ENCODE peak calls at places on chromosome 21, in nine cellular contexts. One of them, this sample, is unnamed.

GRCh38 chr21:46120301-46121285 is 22.7 kb downstream of the COL6A2 start:
- DNase-seq in hippocampal formation: no peak
- DNase-seq in tibial nerve: peak; percentile 9
- DNase-seq in T follicular helper cell: no peak
- DNase-seq in ELR: no peak
- DNase-seq in NCI-H1694: no peak
- DNase-seq in stromal cell of bone marrow: no peak
- DNase-seq in GM23248: no peak
- DNase-seq in kidney: peak; percentile 64
- DNase-seq in this sample: no peak

GRCh38 chr21:19256934-19257660 is 853.5 kb upstream of the TMPRSS15 start:
- DNase-seq in GM23248: no peak
- DNase-seq in tibial nerve: no peak
- DNase-seq in T follicular helper cell: no peak
- DNase-seq in hippocampal formation: no peak
- DNase-seq in ELR: no peak
- DNase-seq in kidney: no peak
- DNase-seq in NCI-H1694: no peak
- DNase-seq in stromal cell of bone marrow: no peak
- DNase-seq in this sample: no peak

GRCh38 chr21:28336299-28336698 is 656.4 kb downstream of the LTN1 start:
- DNase-seq in ELR: peak; percentile 75
- DNase-seq in hippocampal formation: peak; percentile 13
- DNase-seq in GM23248: peak; percentile 87
- DNase-seq in NCI-H1694: no peak
- DNase-seq in stromal cell of bone marrow: peak; percentile 70
- DNase-seq in tibial nerve: no peak
- DNase-seq in kidney: no peak
- DNase-seq in T follicular helper cell: no peak
- DNase-seq in this sample: peak; percentile 98

GRCh38 chr21:42513985-42514882 is 582 bp downstream of the SLC37A1 start:
- DNase-seq in NCI-H1694: peak; percentile 8
- DNase-seq in tibial nerve: no peak
- DNase-seq in GM23248: peak; percentile 26
- DNase-seq in T follicular helper cell: peak; percentile 41
- DNase-seq in hippocampal formation: peak; percentile 30
- DNase-seq in ELR: peak; percentile 14
- DNase-seq in kidney: peak; percentile 88
- DNase-seq in stromal cell of bone marrow: no peak
- DNase-seq in this sample: peak; percentile 9

GRCh38 chr21:39263372-39263771 is 50.1 kb downstream of the BRWD1 start:
- DNase-seq in ELR: peak; percentile 69
- DNase-seq in GM23248: peak; percentile 65
- DNase-seq in hippocampal formation: no peak
- DNase-seq in stromal cell of bone marrow: peak; percentile 19
- DNase-seq in NCI-H1694: no peak
- DNase-seq in tibial nerve: no peak
- DNase-seq in T follicular helper cell: no peak
- DNase-seq in kidney: no peak
- DNase-seq in this sample: peak; percentile 49

GRCh38 chr21:44866780-44867179 is 6.7 kb downstream of the PTTG1IP start:
- DNase-seq in hippocampal formation: no peak
- DNase-seq in stromal cell of bone marrow: no peak
- DNase-seq in kidney: no peak
- DNase-seq in GM23248: peak; percentile 34
- DNase-seq in T follicular helper cell: no peak
- DNase-seq in NCI-H1694: peak; percentile 61
- DNase-seq in tibial nerve: no peak
- DNase-seq in ELR: peak; percentile 41
- DNase-seq in this sample: peak; percentile 51

GRCh38 chr21:45822002-45822397 is 159.6 kb upstream of the COL6A1 start:
- DNase-seq in hippocampal formation: no peak
- DNase-seq in tibial nerve: no peak
- DNase-seq in NCI-H1694: no peak
- DNase-seq in stromal cell of bone marrow: no peak
- DNase-seq in kidney: no peak
- DNase-seq in ELR: no peak
- DNase-seq in T follicular helper cell: no peak
- DNase-seq in GM23248: no peak
- DNase-seq in this sample: no peak

GRCh38 chr21:44609193-44609592 is 2.7 kb upstream of the KRTAP10-8 start:
- DNase-seq in NCI-H1694: no peak
- DNase-seq in ELR: no peak
- DNase-seq in tibial nerve: no peak
- DNase-seq in stromal cell of bone marrow: no peak
- DNase-seq in kidney: no peak
- DNase-seq in hippocampal formation: no peak
- DNase-seq in GM23248: no peak
- DNase-seq in T follicular helper cell: no peak
- DNase-seq in this sample: no peak

GRCh38 chr21:33909756-33910155 is 5.8 kb downstream of the ATP5PO start:
- DNase-seq in T follicular helper cell: no peak
- DNase-seq in ELR: no peak
- DNase-seq in stromal cell of bone marrow: no peak
- DNase-seq in tibial nerve: no peak
- DNase-seq in hippocampal formation: no peak
- DNase-seq in kidney: no peak
- DNase-seq in NCI-H1694: no peak
- DNase-seq in GM23248: no peak
- DNase-seq in this sample: no peak

GRCh38 chr21:41766883-41767605 is at the start of gene RIPK4:
- DNase-seq in NCI-H1694: no peak
- DNase-seq in kidney: peak; percentile 94
- DNase-seq in hippocampal formation: no peak
- DNase-seq in tibial nerve: no peak
- DNase-seq in ELR: peak; percentile 54
- DNase-seq in T follicular helper cell: peak; percentile 54
- DNase-seq in GM23248: peak; percentile 80
- DNase-seq in stromal cell of bone marrow: no peak
- DNase-seq in this sample: peak; percentile 13

GRCh38 chr21:43854773-43855633 is 10.0 kb upstream of the AGPAT3 start:
- DNase-seq in hippocampal formation: no peak
- DNase-seq in NCI-H1694: no peak
- DNase-seq in kidney: no peak
- DNase-seq in T follicular helper cell: no peak
- DNase-seq in GM23248: no peak
- DNase-seq in stromal cell of bone marrow: no peak
- DNase-seq in ELR: no peak
- DNase-seq in tibial nerve: no peak
- DNase-seq in this sample: no peak

GRCh38 chr21:43731891-43732711 is 13.2 kb downstream of the PDXK start:
- DNase-seq in ELR: no peak
- DNase-seq in hippocampal formation: peak; percentile 31
- DNase-seq in kidney: no peak
- DNase-seq in GM23248: peak; percentile 77
- DNase-seq in NCI-H1694: peak; percentile 91
- DNase-seq in tibial nerve: no peak
- DNase-seq in T follicular helper cell: no peak
- DNase-seq in stromal cell of bone marrow: no peak
- DNase-seq in this sample: peak; percentile 76

GRCh38 chr21:25709684-25710265 is 24.9 kb downstream of the ATP5PF start:
- DNase-seq in T follicular helper cell: no peak
- DNase-seq in hippocampal formation: no peak
- DNase-seq in NCI-H1694: no peak
- DNase-seq in stromal cell of bone marrow: no peak
- DNase-seq in ELR: peak; percentile 8
- DNase-seq in kidney: no peak
- DNase-seq in tibial nerve: no peak
- DNase-seq in GM23248: peak; percentile 11
- DNase-seq in this sample: no peak

GRCh38 chr21:15631342-15631741 is 98.4 kb upstream of the USP25 start:
- DNase-seq in GM23248: peak; percentile 90
- DNase-seq in ELR: peak; percentile 65
- DNase-seq in T follicular helper cell: no peak
- DNase-seq in stromal cell of bone marrow: peak; percentile 67
- DNase-seq in kidney: no peak
- DNase-seq in tibial nerve: no peak
- DNase-seq in hippocampal formation: no peak
- DNase-seq in NCI-H1694: no peak
- DNase-seq in this sample: peak; percentile 69

GRCh38 chr21:42835211-42835610 is 44.1 kb downstream of the WDR4 start:
- DNase-seq in stromal cell of bone marrow: no peak
- DNase-seq in hippocampal formation: no peak
- DNase-seq in T follicular helper cell: no peak
- DNase-seq in GM23248: no peak
- DNase-seq in tibial nerve: no peak
- DNase-seq in kidney: no peak
- DNase-seq in ELR: no peak
- DNase-seq in NCI-H1694: no peak
- DNase-seq in this sample: no peak

GRCh38 chr21:17053321-17053720 is 459.5 kb upstream of the CXADR start:
- DNase-seq in hippocampal formation: no peak
- DNase-seq in tibial nerve: no peak
- DNase-seq in ELR: no peak
- DNase-seq in stromal cell of bone marrow: no peak
- DNase-seq in kidney: no peak
- DNase-seq in GM23248: no peak
- DNase-seq in T follicular helper cell: no peak
- DNase-seq in NCI-H1694: no peak
- DNase-seq in this sample: no peak

GRCh38 chr21:44291936-44292811 is 6.5 kb downstream of the AIRE start:
- DNase-seq in NCI-H1694: no peak
- DNase-seq in hippocampal formation: no peak
- DNase-seq in T follicular helper cell: no peak
- DNase-seq in kidney: peak; percentile 77
- DNase-seq in GM23248: peak; percentile 25
- DNase-seq in ELR: no peak
- DNase-seq in stromal cell of bone marrow: no peak
- DNase-seq in tibial nerve: no peak
- DNase-seq in this sample: no peak

GRCh38 chr21:45281411-45282282 is 6.0 kb downstream of the POFUT2 start:
- DNase-seq in stromal cell of bone marrow: no peak
- DNase-seq in tibial nerve: peak; percentile 10
- DNase-seq in NCI-H1694: no peak
- DNase-seq in GM23248: no peak
- DNase-seq in T follicular helper cell: no peak
- DNase-seq in hippocampal formation: peak; percentile 27
- DNase-seq in kidney: peak; percentile 65
- DNase-seq in ELR: no peak
- DNase-seq in this sample: no peak

GRCh38 chr21:34147835-34148804 is 74.7 kb downstream of the MRPS6 start:
- DNase-seq in hippocampal formation: no peak
- DNase-seq in kidney: no peak
- DNase-seq in stromal cell of bone marrow: no peak
- DNase-seq in GM23248: peak; percentile 16
- DNase-seq in tibial nerve: no peak
- DNase-seq in T follicular helper cell: no peak
- DNase-seq in ELR: no peak
- DNase-seq in NCI-H1694: no peak
- DNase-seq in this sample: peak; percentile 45

GRCh38 chr21:39715804-39716397 is 29.1 kb upstream of the IGSF5 start:
- DNase-seq in ELR: peak; percentile 55
- DNase-seq in NCI-H1694: peak; percentile 65
- DNase-seq in GM23248: peak; percentile 59
- DNase-seq in T follicular helper cell: peak; percentile 5
- DNase-seq in stromal cell of bone marrow: peak; percentile 28
- DNase-seq in tibial nerve: no peak
- DNase-seq in kidney: no peak
- DNase-seq in hippocampal formation: no peak
- DNase-seq in this sample: peak; percentile 55

GRCh38 chr21:39452207-39452964 is 616 bp downstream of the SH3BGR start:
- DNase-seq in hippocampal formation: peak; percentile 42
- DNase-seq in NCI-H1694: no peak
- DNase-seq in kidney: no peak
- DNase-seq in stromal cell of bone marrow: no peak
- DNase-seq in T follicular helper cell: no peak
- DNase-seq in ELR: peak; percentile 53
- DNase-seq in tibial nerve: no peak
- DNase-seq in GM23248: peak; percentile 82
- DNase-seq in this sample: peak; percentile 92

GRCh38 chr21:27213328-27213727 is 246.4 kb upstream of the ADAMTS5 start:
- DNase-seq in T follicular helper cell: no peak
- DNase-seq in GM23248: peak; percentile 20
- DNase-seq in hippocampal formation: no peak
- DNase-seq in stromal cell of bone marrow: no peak
- DNase-seq in ELR: peak; percentile 39
- DNase-seq in kidney: no peak
- DNase-seq in NCI-H1694: no peak
- DNase-seq in tibial nerve: no peak
- DNase-seq in this sample: peak; percentile 66

GRCh38 chr21:28633803-28634572 is 358.7 kb downstream of the LTN1 start:
- DNase-seq in GM23248: peak; percentile 93
- DNase-seq in T follicular helper cell: no peak
- DNase-seq in stromal cell of bone marrow: peak; percentile 87
- DNase-seq in kidney: no peak
- DNase-seq in tibial nerve: no peak
- DNase-seq in hippocampal formation: no peak
- DNase-seq in NCI-H1694: no peak
- DNase-seq in ELR: peak; percentile 91
- DNase-seq in this sample: peak; percentile 99

GRCh38 chr21:46131721-46132651 is 23.4 kb downstream of the FTCD start:
- DNase-seq in ELR: no peak
- DNase-seq in hippocampal formation: no peak
- DNase-seq in T follicular helper cell: no peak
- DNase-seq in NCI-H1694: no peak
- DNase-seq in GM23248: no peak
- DNase-seq in tibial nerve: no peak
- DNase-seq in kidney: peak; percentile 73
- DNase-seq in stromal cell of bone marrow: no peak
- DNase-seq in this sample: no peak

GRCh38 chr21:26437326-26438009 is 135.6 kb downstream of the CYYR1 start:
- DNase-seq in ELR: no peak
- DNase-seq in kidney: no peak
- DNase-seq in hippocampal formation: no peak
- DNase-seq in tibial nerve: no peak
- DNase-seq in T follicular helper cell: no peak
- DNase-seq in stromal cell of bone marrow: no peak
- DNase-seq in GM23248: peak; percentile 51
- DNase-seq in NCI-H1694: no peak
- DNase-seq in this sample: peak; percentile 88

GRCh38 chr21:15604424-15604823 is 125.4 kb upstream of the USP25 start:
- DNase-seq in GM23248: peak; percentile 53
- DNase-seq in T follicular helper cell: no peak
- DNase-seq in NCI-H1694: no peak
- DNase-seq in kidney: no peak
- DNase-seq in ELR: peak; percentile 38
- DNase-seq in tibial nerve: no peak
- DNase-seq in hippocampal formation: no peak
- DNase-seq in stromal cell of bone marrow: no peak
- DNase-seq in this sample: peak; percentile 61

GRCh38 chr21:33064623-33064996 is 5.3 kb upstream of the OLIG1 start:
- DNase-seq in tibial nerve: no peak
- DNase-seq in NCI-H1694: no peak
- DNase-seq in stromal cell of bone marrow: no peak
- DNase-seq in T follicular helper cell: no peak
- DNase-seq in hippocampal formation: peak; percentile 42
- DNase-seq in ELR: no peak
- DNase-seq in GM23248: no peak
- DNase-seq in kidney: no peak
- DNase-seq in this sample: no peak

GRCh38 chr21:16264314-16264713 is 534.5 kb downstream of the USP25 start:
- DNase-seq in GM23248: peak; percentile 53
- DNase-seq in hippocampal formation: no peak
- DNase-seq in NCI-H1694: no peak
- DNase-seq in T follicular helper cell: no peak
- DNase-seq in tibial nerve: no peak
- DNase-seq in kidney: no peak
- DNase-seq in ELR: no peak
- DNase-seq in stromal cell of bone marrow: no peak
- DNase-seq in this sample: peak; percentile 53

GRCh38 chr21:27062441-27062840 is 95.6 kb upstream of the ADAMTS5 start:
- DNase-seq in tibial nerve: no peak
- DNase-seq in ELR: no peak
- DNase-seq in T follicular helper cell: no peak
- DNase-seq in kidney: no peak
- DNase-seq in GM23248: no peak
- DNase-seq in NCI-H1694: no peak
- DNase-seq in hippocampal formation: no peak
- DNase-seq in stromal cell of bone marrow: no peak
- DNase-seq in this sample: peak; percentile 87

GRCh38 chr21:35395728-35396127 is 346.6 kb upstream of the RUNX1 start:
- DNase-seq in T follicular helper cell: no peak
- DNase-seq in hippocampal formation: no peak
- DNase-seq in ELR: peak; percentile 67
- DNase-seq in kidney: no peak
- DNase-seq in NCI-H1694: no peak
- DNase-seq in tibial nerve: no peak
- DNase-seq in stromal cell of bone marrow: no peak
- DNase-seq in GM23248: peak; percentile 16
- DNase-seq in this sample: peak; percentile 43

GRCh38 chr21:24046816-24047443 is 1560.4 kb downstream of the MRPL39 start:
- DNase-seq in NCI-H1694: no peak
- DNase-seq in stromal cell of bone marrow: no peak
- DNase-seq in tibial nerve: no peak
- DNase-seq in T follicular helper cell: no peak
- DNase-seq in hippocampal formation: no peak
- DNase-seq in ELR: no peak
- DNase-seq in GM23248: no peak
- DNase-seq in kidney: no peak
- DNase-seq in this sample: no peak